ENCODE peak calls at places on chromosome 15, in five cellular contexts. V is stimulated activated CD4-positive, alpha-beta T cell treated with anti-CD3 and anti-CD28 coated beads, Interleukin-4, amount 100 ng/mL, for 48 hours; C is lower lobe of right lung; O is heart left ventricle; T is posterior vena cava. J is an unnamed sample.

GRCh38 chr15:52162260-52162659 is 28.9 kb downstream of the GNB5 start:
- DNase-seq in O (no peak), T (no peak), C (no peak), V (no peak), J (no peak)

GRCh38 chr15:74120426-74120825 is 10.0 kb upstream of the ISLR2 start:
- DNase-seq in T (no peak), O (no peak), C (no peak), V (no peak), J (no peak)

GRCh38 chr15:81339321-81339720 is 15.4 kb upstream of the STARD5 start:
- DNase-seq in T (no peak), C (no peak), O (no peak), V (no peak), J (no peak)

GRCh38 chr15:52523192-52523591 is 5.5 kb downstream of the MYO5A start:
- DNase-seq in T (no peak), V (no peak), C (no peak), O (no peak), J (no peak)

GRCh38 chr15:52082197-52083036 is 30.2 kb downstream of the BCL2L10 start:
- DNase-seq in V (no peak), C (no peak), T (no peak), O (no peak), J (no peak)

GRCh38 chr15:68844856-68845550 is 24.3 kb upstream of the ANP32A start:
- DNase-seq in C (no peak), T (no peak), V (no peak), O (no peak), J (no peak)

GRCh38 chr15:47570451-47570850 is 146.9 kb upstream of the SEMA6D start:
- DNase-seq in C (no peak), V (no peak), T (no peak), O (no peak), J (no peak)

GRCh38 chr15:76376816-76377215 is 40.2 kb downstream of the ISL2 start:
- DNase-seq in O (no peak), V (no peak), C (no peak), T (no peak), J (no peak)

GRCh38 chr15:66876423-66876730 is 174.3 kb downstream of the SMAD6 start:
- DNase-seq in V (no peak), T (no peak), O (peak; percentile 51), C (no peak), J (no peak)

GRCh38 chr15:84956199-84956598 is 25.5 kb upstream of the PDE8A start:
- DNase-seq in V (no peak), T (no peak), C (no peak), O (no peak), J (no peak)

GRCh38 chr15:82397817-82398216 is 31.8 kb upstream of the GOLGA6L9 start:
- DNase-seq in C (no peak), O (no peak), V (no peak), T (no peak), J (no peak)

GRCh38 chr15:64599716-64600115 is 139.3 kb downstream of the ZNF609 start:
- DNase-seq in T (no peak), V (no peak), C (no peak), O (no peak), J (no peak)

GRCh38 chr15:62428851-62429250 is 263.8 kb upstream of the C2CD4B start:
- DNase-seq in O (no peak), C (no peak), V (no peak), T (no peak), J (no peak)

GRCh38 chr15:68271854-68272471 is 5.6 kb upstream of the FEM1B start:
- DNase-seq in V (no peak), C (no peak), O (no peak), T (peak; percentile 75), J (no peak)

GRCh38 chr15:34304613-34305012 is 33.0 kb downstream of the SLC12A6 start:
- DNase-seq in V (no peak), C (no peak), O (no peak), T (no peak), J (no peak)

GRCh38 chr15:48536681-48537091 is 108.8 kb downstream of the FBN1 start:
- DNase-seq in V (no peak), T (no peak), C (no peak), O (no peak), J (no peak)

GRCh38 chr15:68620721-68621528 is 42.1 kb downstream of the CORO2B start:
- DNase-seq in O (peak; percentile 88), C (peak; percentile 70), V (no peak), T (peak; percentile 97), J (peak; percentile 94)

GRCh38 chr15:99129644-99130043 is 24.8 kb downstream of the SYNM start:
- DNase-seq in T (peak; percentile 38), C (no peak), V (no peak), O (no peak), J (no peak)

GRCh38 chr15:48855501-48856440 is 22.2 kb upstream of the EID1 start:
- DNase-seq in O (no peak), C (no peak), V (no peak), T (no peak), J (no peak)

GRCh38 chr15:69288531-69289311 is 10.0 kb upstream of the PAQR5 start:
- DNase-seq in C (peak; percentile 70), O (no peak), V (no peak), T (no peak), J (no peak)

GRCh38 chr15:69160976-69161877 is 792 bp downstream of the GLCE start:
- DNase-seq in C (peak; percentile 53), V (peak; percentile 10), T (no peak), O (peak; percentile 66), J (peak; percentile 80)

GRCh38 chr15:73344051-73344450 is 24.7 kb downstream of the HCN4 start:
- DNase-seq in O (no peak), T (no peak), C (no peak), V (no peak), J (no peak)

GRCh38 chr15:52288051-52288942 is 7.3 kb downstream of the MYO5C start:
- DNase-seq in O (no peak), C (peak; percentile 87), V (no peak), T (no peak), J (no peak)

GRCh38 chr15:68404056-68404798 is 27.7 kb downstream of the ITGA11 start:
- DNase-seq in T (peak; percentile 62), O (no peak), V (no peak), C (no peak), J (peak; percentile 41)

GRCh38 chr15:99619712-99620111 is 53.9 kb downstream of the MEF2A start:
- DNase-seq in V (no peak), T (no peak), C (no peak), O (no peak), J (no peak)

GRCh38 chr15:44706946-44707636 is 4.0 kb downstream of the PATL2 start:
- DNase-seq in T (no peak), C (peak; percentile 67), O (no peak), V (no peak), J (no peak)

GRCh38 chr15:39613271-39613670 is 32.4 kb downstream of the THBS1 start:
- DNase-seq in T (no peak), V (no peak), O (no peak), C (no peak), J (no peak)

GRCh38 chr15:31082771-31083393 is 18.6 kb downstream of the TRPM1 start:
- DNase-seq in O (no peak), C (no peak), T (no peak), V (no peak), J (no peak)

GRCh38 chr15:95262866-95263564 is 1031.7 kb downstream of the MCTP2 start:
- DNase-seq in C (no peak), O (no peak), V (no peak), T (no peak), J (no peak)

GRCh38 chr15:92903588-92903955 is 3.4 kb downstream of the CHD2 start:
- DNase-seq in C (no peak), T (no peak), O (no peak), V (no peak), J (no peak)

GRCh38 chr15:31360158-31360561 is 33.5 kb downstream of the KLF13 start:
- DNase-seq in V (no peak), O (no peak), C (no peak), T (no peak), J (no peak)

GRCh38 chr15:89878323-89878722 is 15.5 kb downstream of the AP3S2 start:
- DNase-seq in O (no peak), V (no peak), C (no peak), T (no peak), J (no peak)

GRCh38 chr15:29101491-29101890 is 168.1 kb downstream of the NSMCE3 start:
- DNase-seq in V (no peak), O (no peak), C (peak; percentile 32), T (peak; percentile 61), J (peak; percentile 60)

GRCh38 chr15:90598053-90598577 is 68.4 kb downstream of the CRTC3 start:
- DNase-seq in T (peak; percentile 85), V (no peak), C (peak; percentile 70), O (no peak), J (peak; percentile 82)

GRCh38 chr15:82870727-82871576 is 61.5 kb downstream of the WHAMM start:
- DNase-seq in C (no peak), V (no peak), T (no peak), O (no peak), J (no peak)

GRCh38 chr15:75207618-75208500 is 6.2 kb downstream of the C15orf39 start:
- DNase-seq in T (no peak), O (peak; percentile 35), V (no peak), C (no peak), J (no peak)

GRCh38 chr15:80309769-80310384 is 57.9 kb upstream of the CTXND1 start:
- DNase-seq in O (no peak), T (no peak), V (no peak), C (no peak), J (no peak)

GRCh38 chr15:80966431-80967197 is 23.0 kb downstream of the MESD start:
- DNase-seq in C (no peak), V (no peak), O (no peak), T (no peak), J (no peak)

GRCh38 chr15:31274496-31275330 is 51.9 kb upstream of the KLF13 start:
- DNase-seq in C (no peak), T (peak; percentile 53), O (no peak), V (no peak), J (peak; percentile 40)

GRCh38 chr15:100002787-100003536 is 269.7 kb upstream of the LYSMD4 start:
- DNase-seq in T (peak; percentile 45), V (no peak), O (no peak), C (no peak), J (no peak)